ENCODE peak calls at places on chromosomes 1 and 21, in four cellular contexts. L is body of pancreas, G is neuronal stem cell, N is cardiac muscle cell. P is an unnamed sample.

GRCh38 chr1:64470670-64471217 is 815 bp downstream of the CACHD1 start:
- DNase-seq in L (peak; percentile 22), G (no peak), N (peak; percentile 30), P (peak; percentile 54)

GRCh38 chr1:205217418-205217817 is 5.9 kb upstream of the DSTYK start:
- DNase-seq in L (no peak), G (no peak), N (no peak), P (no peak)

GRCh38 chr1:165891461-165891860 is 64.0 kb downstream of the UCK2 start:
- DNase-seq in L (no peak), G (no peak), N (no peak), P (no peak)

GRCh38 chr21:32134441-32135159 is 144.2 kb downstream of the MIS18A start:
- DNase-seq in L (no peak), G (no peak), N (no peak), P (no peak)

GRCh38 chr1:62891961-62892562 is 108.1 kb downstream of the ATG4C start:
- DNase-seq in L (no peak), G (no peak), N (no peak), P (no peak)

GRCh38 chr1:166087734-166088571 is 78.8 kb downstream of the FAM78B start:
- DNase-seq in L (no peak), G (no peak), N (no peak), P (no peak)

GRCh38 chr1:35570589-35571137 is 2.5 kb upstream of the TFAP2E start:
- DNase-seq in L (no peak), G (no peak), N (no peak), P (peak; percentile 30)

GRCh38 chr1:47580451-47580980 is 142.7 kb downstream of the FOXD2 start:
- DNase-seq in L (no peak), G (no peak), N (no peak), P (no peak)

GRCh38 chr1:1081311-1082238 is 7.5 kb upstream of the RNF223 start:
- DNase-seq in L (peak; percentile 1), G (no peak), N (no peak), P (peak; percentile 43)

GRCh38 chr1:181160322-181160721 is 71.8 kb downstream of the IER5 start:
- DNase-seq in L (no peak), G (no peak), N (no peak), P (no peak)

GRCh38 chr1:2834146-2834475 is 32.6 kb upstream of the TTC34 start:
- DNase-seq in L (no peak), G (no peak), N (no peak), P (no peak)

GRCh38 chr1:232322162-232322734 is 307.7 kb downstream of the SIPA1L2 start:
- DNase-seq in L (no peak), G (no peak), N (no peak), P (peak; percentile 71)

GRCh38 chr1:242728696-242729095 is 204.2 kb upstream of the PLD5 start:
- DNase-seq in L (no peak), G (no peak), N (no peak), P (no peak)

GRCh38 chr21:39658066-39658465 is 45.3 kb downstream of the B3GALT5 start:
- DNase-seq in L (no peak), G (no peak), N (no peak), P (no peak)

GRCh38 chr1:203428981-203429599 is 46.5 kb upstream of the PRELP start:
- DNase-seq in L (peak; percentile 17), G (no peak), N (no peak), P (peak; percentile 80)

GRCh38 chr1:240091614-240092300 is at the start of gene FMN2:
- DNase-seq in L (no peak), G (peak; percentile 67), N (peak; percentile 3), P (no peak)

GRCh38 chr1:21696931-21697330 is 27.8 kb upstream of the RAP1GAP start:
- DNase-seq in L (no peak), G (no peak), N (no peak), P (no peak)

GRCh38 chr1:20643080-20643479 is 9.8 kb downstream of the PINK1 start:
- DNase-seq in L (no peak), G (no peak), N (no peak), P (no peak)

GRCh38 chr1:28518745-28519341 is 13.0 kb downstream of the RCC1 start:
- DNase-seq in L (no peak), G (no peak), N (peak; percentile 15), P (no peak)

GRCh38 chr21:15797577-15798363 is 68.0 kb downstream of the USP25 start:
- DNase-seq in L (no peak), G (no peak), N (peak; percentile 10), P (no peak)

GRCh38 chr21:41164981-41165650 is 2.8 kb upstream of the BACE2 start:
- DNase-seq in L (peak; percentile 70), G (no peak), N (peak; percentile 25), P (peak; percentile 68)

GRCh38 chr1:56712150-56712549 is 67.0 kb downstream of the PRKAA2 start:
- DNase-seq in L (no peak), G (no peak), N (no peak), P (no peak)

GRCh38 chr1:38527373-38527966 is 332.1 kb downstream of the RRAGC start:
- DNase-seq in L (peak; percentile 16), G (no peak), N (no peak), P (peak; percentile 79)

GRCh38 chr21:46183910-46184624 is at the start of gene SPATC1L:
- DNase-seq in L (peak; percentile 59), G (peak; percentile 71), N (peak; percentile 88), P (peak; percentile 45)

GRCh38 chr1:89365206-89365605 is 1.3 kb downstream of the GBP6 start:
- DNase-seq in L (no peak), G (no peak), N (no peak), P (no peak)

GRCh38 chr21:42630626-42631025 is 22.8 kb upstream of the PDE9A start:
- DNase-seq in L (peak; percentile 62), G (no peak), N (no peak), P (no peak)

GRCh38 chr1:208135354-208135753 is 108.8 kb downstream of the PLXNA2 start:
- DNase-seq in L (no peak), G (no peak), N (peak; percentile 50), P (no peak)

GRCh38 chr21:40278345-40278744 is 411.1 kb downstream of the PCP4 start:
- DNase-seq in L (no peak), G (no peak), N (no peak), P (no peak)

GRCh38 chr1:75630004-75630403 is 19.1 kb upstream of the SLC44A5 start:
- DNase-seq in L (no peak), G (peak; percentile 26), N (no peak), P (no peak)

GRCh38 chr1:74780600-74780999 is 47.6 kb downstream of the TYW3 start:
- DNase-seq in L (no peak), G (no peak), N (no peak), P (no peak)

GRCh38 chr1:41289196-41289595 is 47.1 kb upstream of the SCMH1 start:
- DNase-seq in L (no peak), G (no peak), N (no peak), P (no peak)

GRCh38 chr21:32494946-32495703 is 82.6 kb downstream of the EVA1C start:
- DNase-seq in L (no peak), G (no peak), N (peak; percentile 70), P (no peak)

GRCh38 chr1:32246888-32247273 is at the start of gene FAM167B:
- DNase-seq in L (no peak), G (no peak), N (peak; percentile 80), P (no peak)
- H3K27ac ChIP-seq in L (no peak within 1 kb of the TSS), G (no peak within 1 kb of the TSS), N (no peak within 1 kb of the TSS), P (peak within 1 kb of the TSS; percentile 87)

GRCh38 chr1:155973723-155974122 is 4.6 kb downstream of the ARHGEF2 start:
- DNase-seq in L (no peak), G (no peak), N (no peak), P (no peak)

GRCh38 chr1:155976062-155976912 is 2.1 kb downstream of the ARHGEF2 start:
- DNase-seq in L (peak; percentile 46), G (no peak), N (peak; percentile 83), P (no peak)

GRCh38 chr1:155971910-155972809 is 6.2 kb downstream of the ARHGEF2 start:
- DNase-seq in L (no peak), G (no peak), N (no peak), P (no peak)

GRCh38 chr1:155975375-155976061 is 2.8 kb downstream of the ARHGEF2 start:
- DNase-seq in L (no peak), G (no peak), N (no peak), P (no peak)

DNA sequence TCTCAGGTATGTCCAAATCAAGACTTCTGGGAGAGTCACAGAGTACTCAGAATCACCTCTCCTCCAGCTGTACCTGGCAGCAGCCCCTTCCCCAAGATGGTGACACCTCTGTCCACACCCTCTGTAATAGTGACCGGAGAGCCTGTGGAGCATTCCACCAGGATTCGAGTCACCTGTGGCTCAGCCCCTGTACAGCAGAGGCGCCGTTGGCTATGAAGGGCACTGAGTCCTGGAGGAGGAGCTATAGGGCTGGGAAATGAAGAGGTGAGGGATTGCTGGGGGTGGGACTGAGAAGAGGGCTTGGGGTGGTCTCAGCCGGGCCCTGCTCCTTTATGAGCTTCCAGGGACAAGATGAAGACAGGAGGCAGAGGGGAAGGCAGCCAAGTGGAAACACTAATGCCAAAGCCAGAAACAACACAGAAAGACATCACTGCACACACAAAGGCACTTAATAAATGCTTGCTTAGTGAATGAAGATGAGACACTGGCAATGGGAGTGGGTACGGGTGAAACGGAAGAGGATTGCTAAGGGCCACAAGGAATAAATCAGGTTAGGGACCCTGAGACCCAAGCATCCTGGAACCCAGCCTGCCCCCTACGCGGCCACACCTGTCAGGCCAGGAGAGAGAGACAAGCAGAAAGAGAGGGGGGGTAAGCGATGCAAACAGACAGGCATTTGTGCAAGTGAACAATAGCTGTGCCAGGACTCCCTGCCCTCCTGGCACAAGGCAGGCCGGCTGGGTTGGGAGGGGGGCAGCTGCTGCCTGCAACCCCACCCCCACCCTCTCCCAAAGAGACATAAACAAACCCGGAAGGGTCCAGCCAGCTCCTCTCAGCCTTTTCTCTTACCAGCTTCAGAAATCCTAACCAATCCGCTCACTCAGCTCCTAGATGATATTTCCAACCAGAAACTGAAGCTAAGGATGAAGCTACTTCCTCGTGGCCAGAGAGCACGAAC is 3.9 kb downstream of the ARHGEF2 start:
- DNase-seq in L (peak; percentile 17), G (no peak), N (no peak), P (no peak)
- H3K4me3 ChIP-seq in L (no peak overlapping the region), G (peak overlapping the region; percentile 95), N (peak overlapping the region; percentile 67), P (peak overlapping the region; percentile 99)

DNA sequence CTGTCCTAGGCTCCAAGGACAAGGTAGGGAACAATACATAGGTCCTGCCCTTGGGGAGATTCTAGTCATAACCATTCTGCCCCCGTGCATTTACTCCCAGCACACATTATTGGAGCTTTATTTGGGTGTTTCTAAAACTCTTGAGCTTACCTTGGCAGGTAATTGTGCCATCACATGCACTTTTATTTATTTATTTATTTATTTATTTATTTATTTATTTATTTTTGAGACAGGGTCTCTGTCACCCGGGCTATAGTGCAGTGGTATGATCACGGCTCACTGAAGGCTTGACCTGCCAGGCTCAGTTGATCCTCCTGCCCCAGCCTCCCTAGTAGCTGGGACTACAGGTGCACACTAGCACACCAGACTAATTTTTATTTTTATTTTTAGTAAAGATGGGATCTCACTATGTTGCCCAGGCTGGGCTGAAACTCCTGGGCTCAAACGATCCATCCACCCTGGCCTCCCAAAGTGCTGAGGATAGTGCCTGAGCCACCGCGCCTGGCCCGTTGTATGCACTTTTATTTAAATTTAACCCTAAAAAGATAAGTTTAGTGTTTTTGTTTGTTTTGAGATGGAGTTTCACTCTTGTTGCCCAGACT is 9.2 kb downstream of the AGMAT start:
- DNase-seq in L (no peak), G (no peak), N (no peak), P (no peak)
- H3K36me3 ChIP-seq in L (no peaks in the 10 kb centered on the region), G (peaks cover 2% of the 10 kb centered on the region), N (peaks cover 9% of the 10 kb centered on the region), P (no peaks in the 10 kb centered on the region)

DNA sequence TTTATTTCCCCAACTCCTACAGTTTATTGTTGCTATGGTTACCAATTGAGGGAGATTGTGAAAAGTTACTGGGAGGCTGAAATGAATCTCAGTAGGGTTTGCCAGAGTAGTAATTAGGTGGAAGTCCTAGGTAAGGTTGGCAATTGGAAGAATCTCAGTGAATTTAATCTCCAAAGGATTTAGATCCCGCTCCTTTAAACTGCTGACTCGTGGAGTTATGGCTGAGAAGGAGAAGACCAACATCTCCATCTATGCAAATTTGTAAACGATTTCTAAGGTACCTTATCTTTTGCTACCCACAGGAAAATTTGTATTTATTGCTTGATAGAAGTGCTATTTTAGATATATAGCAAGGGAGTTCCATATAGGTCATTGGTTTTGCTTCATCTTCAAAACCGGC is 282.2 kb downstream of the BACH1 start:
- DNase-seq in L (no peak), G (no peak), N (no peak), P (no peak)
- H3K27ac ChIP-seq in L (no peak overlapping the region), G (no peak overlapping the region), N (no peak overlapping the region), P (no peak overlapping the region)

P was measured in Peyer's patch.